ENCODE peak calls at places on chromosomes 5 and 9, in eight cellular contexts. One of them, this sample, is unnamed.

GRCh38 chr9:13082796-13083195 is 196.7 kb downstream of the MPDZ start:
- DNase-seq in keratinocyte: no peak
- DNase-seq in brain microvascular endothelial cell: no peak
- DNase-seq in mammary epithelial cell: peak; percentile 79
- DNase-seq in H9: no peak
- DNase-seq in SJSA1: no peak
- DNase-seq in dorsolateral prefrontal cortex: no peak
- DNase-seq in CD8-positive, alpha-beta memory T cell: no peak
- DNase-seq in this sample: peak; percentile 66

GRCh38 chr5:40233268-40233667 is 446.4 kb upstream of the PTGER4 start:
- DNase-seq in dorsolateral prefrontal cortex: no peak
- DNase-seq in SJSA1: no peak
- DNase-seq in H9: no peak
- DNase-seq in CD8-positive, alpha-beta memory T cell: no peak
- DNase-seq in keratinocyte: no peak
- DNase-seq in brain microvascular endothelial cell: no peak
- DNase-seq in mammary epithelial cell: no peak
- DNase-seq in this sample: no peak

GRCh38 chr9:20980713-20981481 is 50.5 kb downstream of the HACD4 start:
- DNase-seq in CD8-positive, alpha-beta memory T cell: no peak
- DNase-seq in brain microvascular endothelial cell: peak; percentile 54
- DNase-seq in mammary epithelial cell: no peak
- DNase-seq in keratinocyte: no peak
- DNase-seq in SJSA1: no peak
- DNase-seq in H9: no peak
- DNase-seq in dorsolateral prefrontal cortex: no peak
- DNase-seq in this sample: no peak

GRCh38 chr9:127676636-127677035 is 30.2 kb upstream of the CFAP157 start:
- DNase-seq in H9: no peak
- DNase-seq in CD8-positive, alpha-beta memory T cell: no peak
- DNase-seq in mammary epithelial cell: no peak
- DNase-seq in brain microvascular endothelial cell: peak; percentile 17
- DNase-seq in dorsolateral prefrontal cortex: peak; percentile 76
- DNase-seq in keratinocyte: no peak
- DNase-seq in SJSA1: no peak
- DNase-seq in this sample: no peak

GRCh38 chr5:53109436-53110127 is at the start of gene MOCS2:
- DNase-seq in SJSA1: peak; percentile 86
- DNase-seq in dorsolateral prefrontal cortex: peak; percentile 84
- DNase-seq in CD8-positive, alpha-beta memory T cell: peak; percentile 93
- DNase-seq in brain microvascular endothelial cell: peak; percentile 76
- DNase-seq in keratinocyte: peak; percentile 28
- DNase-seq in mammary epithelial cell: peak; percentile 87
- DNase-seq in H9: peak; percentile 90
- DNase-seq in this sample: peak; percentile 51

GRCh38 chr9:97851450-97851883 is 1.6 kb upstream of the FOXE1 start:
- DNase-seq in H9: no peak
- DNase-seq in dorsolateral prefrontal cortex: no peak
- DNase-seq in keratinocyte: no peak
- DNase-seq in mammary epithelial cell: no peak
- DNase-seq in SJSA1: no peak
- DNase-seq in brain microvascular endothelial cell: no peak
- DNase-seq in CD8-positive, alpha-beta memory T cell: no peak
- DNase-seq in this sample: no peak

GRCh38 chr5:83925321-83925877 is 204.7 kb upstream of the HAPLN1 start:
- DNase-seq in CD8-positive, alpha-beta memory T cell: no peak
- DNase-seq in brain microvascular endothelial cell: peak; percentile 79
- DNase-seq in keratinocyte: no peak
- DNase-seq in mammary epithelial cell: peak; percentile 67
- DNase-seq in dorsolateral prefrontal cortex: no peak
- DNase-seq in SJSA1: peak; percentile 44
- DNase-seq in H9: no peak
- DNase-seq in this sample: no peak

GRCh38 chr5:133863857-133864585 is 104.4 kb downstream of the C5orf15 start:
- DNase-seq in mammary epithelial cell: no peak
- DNase-seq in SJSA1: no peak
- DNase-seq in CD8-positive, alpha-beta memory T cell: no peak
- DNase-seq in H9: peak; percentile 38
- DNase-seq in keratinocyte: no peak
- DNase-seq in brain microvascular endothelial cell: no peak
- DNase-seq in dorsolateral prefrontal cortex: no peak
- DNase-seq in this sample: no peak

GRCh38 chr9:757246-757881 is 84.1 kb upstream of the DMRT1 start:
- DNase-seq in brain microvascular endothelial cell: peak; percentile 52
- DNase-seq in dorsolateral prefrontal cortex: no peak
- DNase-seq in SJSA1: peak; percentile 47
- DNase-seq in H9: peak; percentile 82
- DNase-seq in keratinocyte: no peak
- DNase-seq in CD8-positive, alpha-beta memory T cell: no peak
- DNase-seq in mammary epithelial cell: peak; percentile 51
- DNase-seq in this sample: no peak

GRCh38 chr5:64958757-64959391 is 190.1 kb downstream of the CWC27 start:
- DNase-seq in dorsolateral prefrontal cortex: no peak
- DNase-seq in H9: no peak
- DNase-seq in keratinocyte: no peak
- DNase-seq in SJSA1: no peak
- DNase-seq in CD8-positive, alpha-beta memory T cell: no peak
- DNase-seq in mammary epithelial cell: no peak
- DNase-seq in brain microvascular endothelial cell: no peak
- DNase-seq in this sample: no peak

GRCh38 chr5:112614986-112615385 is 122.7 kb upstream of the APC start:
- DNase-seq in brain microvascular endothelial cell: no peak
- DNase-seq in SJSA1: no peak
- DNase-seq in mammary epithelial cell: peak; percentile 11
- DNase-seq in CD8-positive, alpha-beta memory T cell: no peak
- DNase-seq in keratinocyte: no peak
- DNase-seq in H9: no peak
- DNase-seq in dorsolateral prefrontal cortex: no peak
- DNase-seq in this sample: no peak

GRCh38 chr9:101485873-101486692 is 47.6 kb upstream of the RNF20 start:
- DNase-seq in SJSA1: no peak
- DNase-seq in brain microvascular endothelial cell: no peak
- DNase-seq in H9: peak; percentile 75
- DNase-seq in CD8-positive, alpha-beta memory T cell: no peak
- DNase-seq in keratinocyte: no peak
- DNase-seq in mammary epithelial cell: peak; percentile 24
- DNase-seq in dorsolateral prefrontal cortex: peak; percentile 48
- DNase-seq in this sample: no peak

GRCh38 chr9:101738566-101739183 is at the start of gene GRIN3A:
- DNase-seq in H9: peak; percentile 49
- DNase-seq in CD8-positive, alpha-beta memory T cell: no peak
- DNase-seq in mammary epithelial cell: no peak
- DNase-seq in SJSA1: no peak
- DNase-seq in keratinocyte: no peak
- DNase-seq in brain microvascular endothelial cell: no peak
- DNase-seq in dorsolateral prefrontal cortex: peak; percentile 60
- DNase-seq in this sample: no peak

GRCh38 chr5:219492-219891 is 1.4 kb downstream of the SDHA start:
- DNase-seq in SJSA1: no peak
- DNase-seq in mammary epithelial cell: peak; percentile 15
- DNase-seq in CD8-positive, alpha-beta memory T cell: no peak
- DNase-seq in dorsolateral prefrontal cortex: no peak
- DNase-seq in H9: no peak
- DNase-seq in keratinocyte: no peak
- DNase-seq in brain microvascular endothelial cell: no peak
- DNase-seq in this sample: no peak

DNA sequence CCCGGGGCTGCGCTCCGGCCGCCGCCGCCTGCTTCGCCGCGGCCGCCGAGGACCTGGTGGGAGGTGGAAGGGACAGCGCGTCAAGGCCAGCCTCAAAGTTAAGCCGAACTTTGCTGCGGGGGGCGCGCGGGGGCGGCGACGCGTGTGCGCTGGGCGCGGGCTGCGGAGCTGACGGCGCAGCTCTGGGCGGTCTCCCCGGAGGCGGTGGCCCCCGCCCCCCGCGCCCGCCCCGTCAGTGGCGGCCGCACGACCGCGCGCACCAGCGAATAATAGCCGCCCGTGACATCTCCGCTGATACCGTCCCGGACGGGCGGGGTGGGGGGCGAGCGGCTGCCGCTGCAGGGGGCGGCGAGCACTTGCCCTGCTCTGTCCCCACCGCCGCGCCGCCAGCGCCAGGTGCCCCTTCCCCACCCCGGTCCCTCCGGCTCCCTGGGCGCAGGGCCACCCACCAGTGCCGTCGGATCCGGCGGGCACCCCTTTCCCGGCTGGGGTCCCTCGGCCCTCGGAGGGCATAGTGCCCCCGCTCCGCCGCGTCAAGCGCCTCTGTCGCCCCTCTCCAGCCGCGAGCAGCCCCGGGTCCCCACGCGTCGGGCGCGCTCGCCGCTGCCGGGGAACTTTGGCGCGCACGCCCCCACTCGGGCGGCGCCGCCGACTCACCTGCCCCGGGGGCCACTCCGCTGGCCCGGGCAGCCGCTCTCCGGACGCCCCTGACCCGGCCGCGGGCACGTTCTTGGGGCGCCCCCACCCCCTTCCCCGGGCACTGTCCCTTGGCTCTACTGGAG is 772 bp upstream of the FAM78A start:
- DNase-seq in brain microvascular endothelial cell: no peak
- DNase-seq in dorsolateral prefrontal cortex: no peak
- DNase-seq in SJSA1: no peak
- DNase-seq in CD8-positive, alpha-beta memory T cell: peak; percentile 72
- DNase-seq in mammary epithelial cell: no peak
- DNase-seq in H9: no peak
- DNase-seq in keratinocyte: no peak
- DNase-seq in this sample: no peak
- H3K27ac ChIP-seq in brain microvascular endothelial cell: no peak overlapping the region
- H3K27ac ChIP-seq in dorsolateral prefrontal cortex: peak overlapping the region; percentile 82
- H3K27ac ChIP-seq in SJSA1: no peak overlapping the region
- H3K27ac ChIP-seq in CD8-positive, alpha-beta memory T cell: peak overlapping the region; percentile 67
- H3K27ac ChIP-seq in mammary epithelial cell: no peak overlapping the region
- H3K27ac ChIP-seq in H9: no peak overlapping the region
- H3K27ac ChIP-seq in keratinocyte: no peak overlapping the region
- H3K27ac ChIP-seq in this sample: no peak overlapping the region

DNA sequence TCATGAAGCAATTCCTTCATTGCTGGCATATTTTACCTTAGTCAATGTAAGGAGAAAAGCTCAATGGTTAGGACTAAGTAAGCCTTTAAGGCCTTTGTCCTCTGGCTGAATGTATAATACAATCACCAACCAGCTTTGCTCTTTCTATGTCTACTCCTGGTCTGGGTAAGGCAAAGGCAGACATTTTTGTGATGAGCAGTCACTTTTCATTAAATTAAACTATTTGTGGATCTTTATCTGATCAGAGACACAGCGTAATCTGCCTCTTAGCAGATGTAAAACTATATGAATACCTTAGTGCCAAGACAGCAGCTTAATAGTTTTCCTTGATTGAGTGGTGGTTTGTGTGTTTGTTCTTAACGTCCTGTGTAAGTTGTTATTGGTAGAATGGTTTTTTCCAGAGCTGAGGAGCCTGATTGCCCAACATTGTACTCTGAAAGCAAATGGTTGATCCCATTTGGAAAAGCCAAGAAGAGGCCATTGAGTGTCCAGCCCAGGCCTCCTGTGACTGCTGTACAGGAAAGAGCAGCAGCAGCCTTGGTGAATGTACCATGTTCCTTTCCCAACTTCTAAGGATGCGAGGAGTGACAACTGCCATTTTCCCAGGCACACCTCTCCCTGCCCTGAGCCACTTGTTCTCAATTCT is 16.5 kb upstream of the CXXC5 start:
- DNase-seq in keratinocyte: no peak
- DNase-seq in H9: no peak
- DNase-seq in SJSA1: peak; percentile 36
- DNase-seq in dorsolateral prefrontal cortex: no peak
- DNase-seq in mammary epithelial cell: no peak
- DNase-seq in CD8-positive, alpha-beta memory T cell: no peak
- DNase-seq in brain microvascular endothelial cell: no peak
- DNase-seq in this sample: no peak
- H3K27ac ChIP-seq in keratinocyte: no peak overlapping the region
- H3K27ac ChIP-seq in H9: no peak overlapping the region
- H3K27ac ChIP-seq in SJSA1: no peak overlapping the region
- H3K27ac ChIP-seq in dorsolateral prefrontal cortex: no peak overlapping the region
- H3K27ac ChIP-seq in mammary epithelial cell: no peak overlapping the region
- H3K27ac ChIP-seq in CD8-positive, alpha-beta memory T cell: no peak overlapping the region
- H3K27ac ChIP-seq in brain microvascular endothelial cell: no peak overlapping the region
- H3K27ac ChIP-seq in this sample: no peak overlapping the region

DNA sequence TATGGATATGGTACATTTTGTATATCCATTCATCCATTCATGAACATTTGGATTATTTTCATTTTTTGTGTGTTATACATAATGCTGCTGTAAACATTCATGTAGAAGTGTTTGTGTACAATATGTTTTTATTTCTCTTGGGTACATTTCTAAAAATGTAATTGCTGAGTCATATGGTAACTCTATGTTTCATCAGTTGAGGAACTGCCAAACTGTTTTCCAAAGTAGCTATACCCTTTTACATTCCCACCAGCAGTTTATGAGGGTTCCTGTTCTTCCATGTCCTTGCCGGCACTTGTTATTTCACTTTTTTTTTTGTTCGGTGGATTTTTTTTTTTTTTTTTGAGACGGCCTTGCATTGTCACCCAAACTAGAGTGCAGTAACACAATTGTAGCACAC is 54.0 kb upstream of the MCCC2 start:
- DNase-seq in dorsolateral prefrontal cortex: no peak
- DNase-seq in brain microvascular endothelial cell: no peak
- DNase-seq in CD8-positive, alpha-beta memory T cell: no peak
- DNase-seq in mammary epithelial cell: no peak
- DNase-seq in SJSA1: no peak
- DNase-seq in keratinocyte: no peak
- DNase-seq in H9: no peak
- DNase-seq in this sample: no peak
- H3K27ac ChIP-seq in dorsolateral prefrontal cortex: no peak overlapping the region
- H3K27ac ChIP-seq in brain microvascular endothelial cell: peak overlapping the region; percentile 18
- H3K27ac ChIP-seq in CD8-positive, alpha-beta memory T cell: no peak overlapping the region
- H3K27ac ChIP-seq in mammary epithelial cell: no peak overlapping the region
- H3K27ac ChIP-seq in SJSA1: no peak overlapping the region
- H3K27ac ChIP-seq in keratinocyte: no peak overlapping the region
- H3K27ac ChIP-seq in H9: no peak overlapping the region
- H3K27ac ChIP-seq in this sample: peak overlapping the region; percentile 50

GRCh38 chr9:114481789-114482188 is 23.5 kb downstream of the WHRN start:
- DNase-seq in mammary epithelial cell: no peak
- DNase-seq in H9: no peak
- DNase-seq in dorsolateral prefrontal cortex: no peak
- DNase-seq in keratinocyte: no peak
- DNase-seq in CD8-positive, alpha-beta memory T cell: peak; percentile 17
- DNase-seq in SJSA1: no peak
- DNase-seq in brain microvascular endothelial cell: no peak
- DNase-seq in this sample: no peak

GRCh38 chr9:114475412-114476136 is 29.7 kb downstream of the WHRN start:
- DNase-seq in CD8-positive, alpha-beta memory T cell: no peak
- DNase-seq in H9: no peak
- DNase-seq in mammary epithelial cell: no peak
- DNase-seq in dorsolateral prefrontal cortex: no peak
- DNase-seq in keratinocyte: no peak
- DNase-seq in brain microvascular endothelial cell: no peak
- DNase-seq in SJSA1: no peak
- DNase-seq in this sample: no peak

GRCh38 chr9:114477642-114478041 is 27.6 kb downstream of the WHRN start:
- DNase-seq in mammary epithelial cell: no peak
- DNase-seq in SJSA1: no peak
- DNase-seq in CD8-positive, alpha-beta memory T cell: no peak
- DNase-seq in dorsolateral prefrontal cortex: no peak
- DNase-seq in brain microvascular endothelial cell: no peak
- DNase-seq in H9: no peak
- DNase-seq in keratinocyte: no peak
- DNase-seq in this sample: no peak

GRCh38 chr9:114476891-114477469 is 28.3 kb downstream of the WHRN start:
- DNase-seq in mammary epithelial cell: no peak
- DNase-seq in keratinocyte: no peak
- DNase-seq in H9: no peak
- DNase-seq in SJSA1: no peak
- DNase-seq in CD8-positive, alpha-beta memory T cell: no peak
- DNase-seq in dorsolateral prefrontal cortex: no peak
- DNase-seq in brain microvascular endothelial cell: no peak
- DNase-seq in this sample: no peak

GRCh38 chr9:114478459-114478858 is 26.8 kb downstream of the WHRN start:
- DNase-seq in brain microvascular endothelial cell: no peak
- DNase-seq in mammary epithelial cell: no peak
- DNase-seq in H9: no peak
- DNase-seq in dorsolateral prefrontal cortex: no peak
- DNase-seq in SJSA1: no peak
- DNase-seq in CD8-positive, alpha-beta memory T cell: no peak
- DNase-seq in keratinocyte: no peak
- DNase-seq in this sample: no peak
- H3K27ac ChIP-seq in brain microvascular endothelial cell: no peak overlapping the region
- H3K27ac ChIP-seq in mammary epithelial cell: no peak overlapping the region
- H3K27ac ChIP-seq in H9: no peak overlapping the region
- H3K27ac ChIP-seq in dorsolateral prefrontal cortex: no peak overlapping the region
- H3K27ac ChIP-seq in SJSA1: no peak overlapping the region
- H3K27ac ChIP-seq in CD8-positive, alpha-beta memory T cell: no peak overlapping the region
- H3K27ac ChIP-seq in keratinocyte: no peak overlapping the region
- H3K27ac ChIP-seq in this sample: no peak overlapping the region